ENCODE peak calls at places on chromosomes 2 and 18, in five cellular contexts. D is adrenal gland, Z is breast epithelium, E is H9, F is lower lobe of right lung. L is an unnamed sample. For H3K4me1, the result is how much of the 10 kb centered on the place peaks cover.

GRCh38 chr2:169528271-169528701 is 18.8 kb downstream of the KLHL41 start:
- DNase-seq in D (peak), Z (no peak), E (peak), F (peak), L (peak)

GRCh38 chr2:220277445-220277960 is 650.1 kb downstream of the SLC4A3 start:
- DNase-seq in D (no peak), Z (peak), E (no peak), F (peak), L (peak)

GRCh38 chr18:25230658-25231326 is 121.2 kb downstream of the ZNF521 start:
- DNase-seq in D (peak), Z (peak), E (no peak), F (peak), L (no peak)

GRCh38 chr2:26460613-26461031 is 17.3 kb downstream of the OTOF start:
- DNase-seq in D (no peak), Z (no peak), E (peak), F (peak), L (peak)

GRCh38 chr2:59217360-59217759 is 976.2 kb upstream of the FANCL start:
- DNase-seq in D (no peak), Z (no peak), E (no peak), F (no peak), L (no peak)

GRCh38 chr18:34767601-34768027 is 57.5 kb downstream of the DTNA start:
- DNase-seq in D (no peak), Z (no peak), E (no peak), F (no peak), L (no peak)

GRCh38 chr18:499351-500229 is 911 bp downstream of the COLEC12 start:
- DNase-seq in D (no peak), Z (no peak), E (no peak), F (peak), L (no peak)

GRCh38 chr2:136394136-136395060 is 276.4 kb upstream of the CXCR4 start:
- DNase-seq in D (no peak), Z (no peak), E (no peak), F (no peak), L (no peak)

GRCh38 chr2:160292225-160292624 is 92.2 kb upstream of the ITGB6 start:
- DNase-seq in D (no peak), Z (no peak), E (no peak), F (no peak), L (no peak)

GRCh38 chr2:200479617-200480292 is 30.1 kb downstream of the KCTD18 start:
- DNase-seq in D (no peak), Z (no peak), E (no peak), F (no peak), L (no peak)

GRCh38 chr2:62293151-62293489 is 97.2 kb downstream of the B3GNT2 start:
- DNase-seq in D (no peak), Z (no peak), E (no peak), F (no peak), L (no peak)

GRCh38 chr2:166361351-166362153 is 14.2 kb downstream of the SCN9A start:
- DNase-seq in D (no peak), Z (no peak), E (no peak), F (no peak), L (no peak)
- TF ChIP-seq CTCF in D (peak), Z (no peak), E (peak), F (peak), L (peak)

GRCh38 chr2:196748123-196748522 is 51.4 kb downstream of the GTF3C3 start:
- DNase-seq in D (no peak), Z (no peak), E (no peak), F (no peak), L (no peak)

GRCh38 chr2:196745711-196746110 is 53.8 kb downstream of the GTF3C3 start:
- DNase-seq in D (no peak), Z (no peak), E (no peak), F (no peak), L (no peak)

GRCh38 chr2:196750291-196750923 is 49.1 kb downstream of the GTF3C3 start:
- DNase-seq in D (no peak), Z (no peak), E (no peak), F (no peak), L (no peak)

GRCh38 chr2:196750977-196751631 is 48.4 kb downstream of the GTF3C3 start:
- DNase-seq in D (peak), Z (no peak), E (peak), F (peak), L (peak)
- H3K4me1 ChIP-seq in D (under half), Z (under half), E (under half), F (under half), L (under half)

DNA sequence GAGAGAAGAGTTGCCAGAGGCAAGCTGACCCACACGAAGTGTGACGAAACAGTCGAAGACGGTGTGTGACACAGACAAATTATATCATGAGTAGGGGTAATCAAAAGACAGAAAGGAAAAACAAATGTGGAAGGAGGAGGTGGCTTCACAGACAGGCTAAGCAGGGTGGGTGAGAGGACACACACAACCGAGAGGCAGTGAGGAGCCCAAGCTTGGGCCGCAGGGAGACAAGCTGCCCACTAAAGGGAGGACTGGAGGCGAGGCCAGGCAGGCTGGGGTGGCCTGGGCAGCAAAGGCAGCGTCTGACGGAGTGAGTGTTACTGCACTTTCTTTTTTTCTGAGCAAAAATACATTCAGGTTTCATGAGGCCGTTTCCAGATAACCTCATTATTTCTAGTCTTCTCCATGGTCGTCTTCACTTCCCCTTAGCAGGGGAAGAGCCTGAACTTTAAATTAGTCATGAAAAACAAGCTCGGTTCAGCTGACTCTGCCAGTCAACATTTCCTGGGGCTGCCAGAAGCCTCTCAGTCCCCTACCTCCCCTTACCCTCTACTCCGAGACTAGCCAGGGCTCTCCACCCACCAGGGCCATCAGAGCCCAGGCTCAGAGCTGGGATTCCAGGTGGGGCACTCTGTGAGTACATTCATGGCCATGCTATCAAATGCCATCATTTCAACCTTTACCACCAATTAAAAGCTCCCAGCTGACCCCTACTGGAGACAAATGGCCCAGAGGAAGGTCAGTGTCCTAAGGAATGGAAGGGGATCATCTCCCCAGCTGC is 13.8 kb upstream of the ZFP36L2 start:
- DNase-seq in D (no peak), Z (no peak), E (no peak), F (no peak), L (no peak)
- TF ChIP-seq CTCF in D (no peak), Z (no peak), E (peak), F (no peak), L (no peak)

GRCh38 chr2:145343287-145343686 is 823.4 kb upstream of the ZEB2 start:
- DNase-seq in D (no peak), Z (no peak), E (no peak), F (no peak), L (no peak)

GRCh38 chr2:145350011-145350410 is 830.1 kb upstream of the ZEB2 start:
- DNase-seq in D (peak), Z (no peak), E (no peak), F (no peak), L (no peak)

GRCh38 chr2:145341536-145341935 is 821.6 kb upstream of the ZEB2 start:
- DNase-seq in D (no peak), Z (no peak), E (no peak), F (no peak), L (no peak)

GRCh38 chr2:145339646-145340045 is 819.7 kb upstream of the ZEB2 start:
- DNase-seq in D (no peak), Z (no peak), E (no peak), F (no peak), L (no peak)

GRCh38 chr2:145344076-145344724 is 824.3 kb upstream of the ZEB2 start:
- DNase-seq in D (no peak), Z (no peak), E (no peak), F (no peak), L (no peak)
- H3K4me1 ChIP-seq in D (under half), Z (under half), E (under half), F (under half), L (under half)

GRCh38 chr2:98391581-98392270 is 45.5 kb downstream of the CNGA3 start:
- DNase-seq in D (no peak), Z (no peak), E (no peak), F (no peak), L (no peak)
- TF ChIP-seq CTCF in D (no peak), Z (no peak), E (no peak), F (no peak), L (no peak)

DNA sequence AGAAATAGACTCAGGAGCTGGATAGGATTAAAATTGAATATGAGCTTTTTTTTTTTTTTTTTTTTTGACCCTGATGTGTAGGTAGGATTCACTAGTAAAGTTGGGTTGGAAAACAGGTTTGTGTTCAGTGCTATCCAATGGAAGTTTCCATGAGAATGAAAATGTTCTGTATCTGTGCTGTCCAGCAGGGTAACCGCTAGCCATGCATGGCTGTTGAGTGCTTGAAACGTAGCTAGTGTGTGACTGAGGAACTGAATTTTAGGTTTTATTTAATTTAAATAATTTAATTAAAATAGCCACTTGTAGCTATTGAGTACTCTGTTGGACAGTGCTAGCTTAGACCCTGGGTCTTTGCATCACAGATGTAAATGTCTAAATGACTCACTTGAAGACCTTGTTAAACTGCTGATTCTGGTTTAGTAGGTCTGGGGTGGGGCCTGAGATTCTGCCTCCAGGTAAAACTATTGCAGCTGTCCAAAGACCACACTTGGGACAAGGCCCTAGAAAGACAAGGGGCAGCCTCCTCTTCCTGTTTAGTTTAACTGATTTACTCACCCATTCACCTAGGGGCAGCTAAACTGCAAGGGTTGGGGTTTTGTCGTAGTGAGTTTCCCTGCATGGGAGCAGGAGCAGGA is 84.7 kb upstream of the STON1 start:
- DNase-seq in D (no peak), Z (no peak), E (no peak), F (no peak), L (no peak)
- H3K4me1 ChIP-seq in D (under half), Z (under half), E (under half), F (under half), L (under half)

L was measured in pancreas.